ENCODE peak calls at places on chromosome 2, in four cellular contexts. O, N, K and S are unnamed samples.

GRCh38 chr2:61426267-61426897 is 44.5 kb downstream of the USP34 start:
- DNase-seq in O (no peak), N (no peak), K (peak), S (peak)

GRCh38 chr2:210540471-210541257 is 15.7 kb upstream of the CPS1 start:
- DNase-seq in O (peak), N (no peak), K (peak), S (no peak)

GRCh38 chr2:180728928-180729559 is 251.4 kb upstream of the UBE2E3 start:
- DNase-seq in O (peak), N (no peak), K (no peak), S (no peak)

GRCh38 chr2:88258208-88258607 is 88.1 kb downstream of the THNSL2 start:
- DNase-seq in O (no peak), N (no peak), K (no peak), S (no peak)

GRCh38 chr2:105671156-105671555 is 73.6 kb upstream of the NCK2 start:
- DNase-seq in O (peak), N (no peak), K (no peak), S (no peak)

GRCh38 chr2:2646312-2647051 is 315.4 kb upstream of the MYT1L start:
- DNase-seq in O (no peak), N (no peak), K (peak), S (no peak)

GRCh38 chr2:189258604-189259003 is 79.0 kb upstream of the COL5A2 start:
- DNase-seq in O (no peak), N (no peak), K (no peak), S (no peak)

GRCh38 chr2:26922638-26923466 is 47.6 kb upstream of the MAPRE3 start:
- DNase-seq in O (peak), N (no peak), K (peak), S (peak)

DNA sequence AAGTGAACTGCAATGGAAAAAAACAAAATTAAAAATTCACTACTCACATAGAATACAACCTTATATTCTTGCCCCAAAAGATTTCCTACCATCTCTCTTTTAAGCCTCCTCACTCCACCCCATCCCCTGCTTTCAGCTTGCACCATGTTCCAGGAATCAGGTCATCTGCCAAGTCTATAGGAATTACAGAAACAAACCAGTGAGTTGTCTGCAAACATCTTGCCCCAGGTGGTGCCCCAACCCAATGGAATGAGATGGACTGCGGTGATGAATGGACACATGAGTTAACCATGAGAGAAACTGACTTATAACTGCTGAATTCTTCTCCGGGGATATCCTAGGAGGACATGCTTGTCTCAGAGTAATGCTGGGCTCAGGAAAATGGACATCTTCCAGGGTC is 350.1 kb downstream of the RND3 start:
- DNase-seq in O (no peak), N (no peak), K (no peak), S (no peak)
- TF ChIP-seq MXI1 in O (no peak), N (no peak), K (no peak), S (no peak)

DNA sequence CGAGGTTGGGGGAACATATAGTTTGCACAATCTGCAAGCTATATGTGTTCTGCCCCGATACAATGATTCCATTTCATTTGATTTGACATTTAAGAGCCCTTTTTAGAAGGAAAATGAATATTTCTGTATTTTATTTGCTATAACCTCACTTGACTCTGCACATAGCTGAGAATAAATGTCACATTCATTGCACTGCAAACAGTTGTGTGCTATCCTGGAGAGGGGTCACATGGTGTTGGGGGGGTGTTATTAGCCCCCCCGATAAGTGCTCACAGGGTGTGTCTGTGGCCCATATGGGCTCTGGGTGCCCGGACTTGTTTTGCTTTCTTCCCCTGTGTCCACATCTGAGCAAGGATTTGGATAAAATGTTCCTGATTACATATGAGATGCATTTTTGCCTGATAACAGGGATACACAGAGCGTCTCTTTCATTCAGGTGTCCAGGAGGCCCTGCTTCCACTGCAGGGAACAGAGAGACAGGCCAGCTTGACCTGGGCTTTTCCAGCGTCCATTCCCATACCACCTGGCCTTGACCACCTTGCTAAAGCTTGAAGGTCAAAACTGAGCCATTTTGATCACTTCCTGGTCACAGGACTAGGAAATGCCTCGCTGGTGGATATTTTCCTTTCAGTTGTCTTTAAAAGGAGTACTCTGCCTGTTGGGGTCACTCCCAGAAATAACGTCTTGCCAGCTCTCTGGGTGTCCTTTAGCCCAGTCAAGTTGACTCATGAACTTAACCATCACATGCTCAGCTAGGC is 38.4 kb upstream of the ID2 start:
- DNase-seq in O (no peak), N (no peak), K (no peak), S (no peak)
- TF ChIP-seq RCOR1 in O (no peak), N (no peak), K (no peak), S (no peak)

GRCh38 chr2:136301012-136301411 is 183.1 kb upstream of the CXCR4 start:
- DNase-seq in O (no peak), N (no peak), K (no peak), S (no peak)

GRCh38 chr2:136310005-136310495 is 192.1 kb upstream of the CXCR4 start:
- DNase-seq in O (no peak), N (peak), K (no peak), S (no peak)

GRCh38 chr2:136306801-136307200 is 188.9 kb upstream of the CXCR4 start:
- DNase-seq in O (no peak), N (no peak), K (no peak), S (no peak)

GRCh38 chr2:136308621-136309020 is 190.7 kb upstream of the CXCR4 start:
- DNase-seq in O (no peak), N (no peak), K (no peak), S (no peak)

GRCh38 chr2:136305517-136306192 is 187.7 kb upstream of the CXCR4 start:
- DNase-seq in O (no peak), N (no peak), K (no peak), S (no peak)
- TF ChIP-seq MXI1 in O (no peak), N (peak), K (no peak), S (no peak)

GRCh38 chr2:200847268-200847667 is 17.2 kb downstream of the CLK1 start:
- DNase-seq in O (no peak), N (no peak), K (no peak), S (no peak)
- TF ChIP-seq RCOR1 in O (no peak), N (no peak), K (no peak), S (no peak)

DNA sequence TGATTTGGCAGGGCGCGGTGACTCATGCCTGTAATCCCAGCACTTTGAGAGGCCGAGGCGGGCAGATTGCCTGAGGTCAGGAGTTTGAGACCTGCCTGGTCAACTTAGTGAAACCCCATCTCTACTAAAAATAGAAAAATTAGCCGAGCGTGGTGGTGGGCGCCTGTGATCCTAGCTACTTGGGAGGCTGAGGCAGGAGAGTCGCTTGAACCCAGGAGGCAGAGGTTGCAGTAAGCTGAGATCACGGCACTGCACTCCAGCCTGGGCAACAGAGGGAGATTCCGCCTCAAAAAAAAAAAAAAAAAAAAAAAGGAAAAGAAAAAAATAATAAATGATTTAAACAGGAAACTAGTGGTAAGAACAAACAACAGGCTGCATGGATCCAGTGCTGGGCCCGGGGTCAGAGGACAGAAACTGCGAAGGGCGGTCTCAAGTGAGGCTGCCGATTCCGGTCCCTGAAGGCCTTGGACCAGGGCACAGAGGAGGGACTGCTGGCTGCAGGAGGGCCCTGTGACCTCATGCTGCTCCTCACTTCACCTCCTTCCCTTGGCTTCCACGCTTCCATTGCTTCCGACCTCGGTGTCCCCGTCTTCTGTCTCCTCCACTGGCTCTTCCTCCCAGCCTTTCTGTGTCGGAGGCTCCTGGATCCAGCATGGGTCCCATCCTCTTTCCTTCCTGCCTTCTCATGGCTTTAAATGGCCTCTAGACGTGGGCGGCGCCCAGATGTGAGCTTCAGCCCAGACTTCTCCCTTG is 2.1 kb upstream of the GRHL1 start:
- DNase-seq in O (no peak), N (no peak), K (no peak), S (no peak)
- TF ChIP-seq MXI1 in O (no peak), N (no peak), K (no peak), S (no peak)